ENCODE peak calls at places on chromosomes 7 and 10, in four cellular contexts. One of them, this sample, is unnamed.

GRCh38 chr10:110567201-110568054 is at the start of gene SMC3:
- DNase-seq in HCT116: peak; percentile 96
- DNase-seq in SK-N-SH: peak; percentile 88
- DNase-seq in endothelial cell of umbilical vein: peak; percentile 96
- DNase-seq in this sample: peak; percentile 92

GRCh38 chr10:117431160-117431559 is 55.9 kb upstream of the PDZD8 start:
- DNase-seq in endothelial cell of umbilical vein: no peak
- DNase-seq in HCT116: peak; percentile 28
- DNase-seq in SK-N-SH: no peak
- DNase-seq in this sample: no peak

GRCh38 chr7:2123360-2123759 is 109.4 kb downstream of the MAD1L1 start:
- DNase-seq in HCT116: no peak
- DNase-seq in endothelial cell of umbilical vein: no peak
- DNase-seq in SK-N-SH: no peak
- DNase-seq in this sample: peak; percentile 75

GRCh38 chr10:48205918-48206317 is 68.6 kb downstream of the FRMPD2 start:
- DNase-seq in HCT116: no peak
- DNase-seq in endothelial cell of umbilical vein: no peak
- DNase-seq in SK-N-SH: no peak
- DNase-seq in this sample: no peak

GRCh38 chr10:64785816-64786215 is 1264.6 kb downstream of the REEP3 start:
- DNase-seq in endothelial cell of umbilical vein: no peak
- DNase-seq in SK-N-SH: no peak
- DNase-seq in HCT116: no peak
- DNase-seq in this sample: no peak

GRCh38 chr10:61882621-61883375 is 18.7 kb upstream of the ARID5B start:
- DNase-seq in HCT116: no peak
- DNase-seq in endothelial cell of umbilical vein: no peak
- DNase-seq in SK-N-SH: no peak
- DNase-seq in this sample: no peak

GRCh38 chr7:106405697-106406141 is 120.9 kb upstream of the NAMPT start:
- DNase-seq in SK-N-SH: no peak
- DNase-seq in HCT116: no peak
- DNase-seq in endothelial cell of umbilical vein: no peak
- DNase-seq in this sample: no peak

GRCh38 chr10:118873080-118873737 is 118.4 kb upstream of the CACUL1 start:
- DNase-seq in SK-N-SH: no peak
- DNase-seq in HCT116: no peak
- DNase-seq in endothelial cell of umbilical vein: no peak
- DNase-seq in this sample: no peak

GRCh38 chr7:6269527-6269926 is 2.9 kb downstream of the CYTH3 start:
- DNase-seq in HCT116: no peak
- DNase-seq in endothelial cell of umbilical vein: no peak
- DNase-seq in SK-N-SH: no peak
- DNase-seq in this sample: no peak

GRCh38 chr7:80412842-80413241 is 99.0 kb downstream of the GNAT3 start:
- DNase-seq in SK-N-SH: no peak
- DNase-seq in endothelial cell of umbilical vein: no peak
- DNase-seq in HCT116: no peak
- DNase-seq in this sample: no peak

GRCh38 chr10:4767033-4767814 is 58.8 kb upstream of the AKR1E2 start:
- DNase-seq in SK-N-SH: peak; percentile 31
- DNase-seq in HCT116: peak; percentile 38
- DNase-seq in endothelial cell of umbilical vein: peak; percentile 74
- DNase-seq in this sample: no peak

GRCh38 chr10:31101123-31101522 is 69.5 kb upstream of the ZNF438 start:
- DNase-seq in endothelial cell of umbilical vein: peak; percentile 77
- DNase-seq in HCT116: peak; percentile 85
- DNase-seq in SK-N-SH: no peak
- DNase-seq in this sample: no peak

GRCh38 chr10:32971536-32972091 is 13.6 kb upstream of the ITGB1 start:
- DNase-seq in endothelial cell of umbilical vein: no peak
- DNase-seq in HCT116: no peak
- DNase-seq in SK-N-SH: no peak
- DNase-seq in this sample: no peak

GRCh38 chr10:128945398-128945797 is 521.6 kb upstream of the MGMT start:
- DNase-seq in endothelial cell of umbilical vein: no peak
- DNase-seq in HCT116: no peak
- DNase-seq in SK-N-SH: no peak
- DNase-seq in this sample: no peak

GRCh38 chr10:90222372-90222771 is 521.0 kb downstream of the KIF20B start:
- DNase-seq in SK-N-SH: no peak
- DNase-seq in HCT116: peak; percentile 45
- DNase-seq in endothelial cell of umbilical vein: peak; percentile 20
- DNase-seq in this sample: no peak

GRCh38 chr10:101485681-101486554 is 102.1 kb downstream of the POLL start:
- DNase-seq in HCT116: no peak
- DNase-seq in SK-N-SH: peak; percentile 51
- DNase-seq in endothelial cell of umbilical vein: no peak
- DNase-seq in this sample: no peak

GRCh38 chr7:128278366-128278765 is 37.3 kb downstream of the LEP start:
- DNase-seq in endothelial cell of umbilical vein: no peak
- DNase-seq in HCT116: no peak
- DNase-seq in SK-N-SH: no peak
- DNase-seq in this sample: no peak

GRCh38 chr10:113754768-113755167 is 3.3 kb downstream of the PLEKHS1 start:
- DNase-seq in endothelial cell of umbilical vein: no peak
- DNase-seq in SK-N-SH: no peak
- DNase-seq in HCT116: no peak
- DNase-seq in this sample: no peak

GRCh38 chr7:38291117-38291647 is 17.7 kb upstream of the TARP start:
- DNase-seq in HCT116: no peak
- DNase-seq in SK-N-SH: no peak
- DNase-seq in endothelial cell of umbilical vein: no peak
- DNase-seq in this sample: no peak

GRCh38 chr7:80614911-80615310 is 23.5 kb upstream of the CD36 start:
- DNase-seq in HCT116: no peak
- DNase-seq in SK-N-SH: no peak
- DNase-seq in endothelial cell of umbilical vein: no peak
- DNase-seq in this sample: no peak

GRCh38 chr7:1914743-1915142 is 244.7 kb downstream of the ELFN1 start:
- DNase-seq in SK-N-SH: no peak
- DNase-seq in HCT116: no peak
- DNase-seq in endothelial cell of umbilical vein: no peak
- DNase-seq in this sample: no peak

GRCh38 chr10:123377883-123378282 is 223.7 kb downstream of the BUB3 start:
- DNase-seq in SK-N-SH: no peak
- DNase-seq in endothelial cell of umbilical vein: no peak
- DNase-seq in HCT116: no peak
- DNase-seq in this sample: no peak

GRCh38 chr10:100184426-100185219 is 1.2 kb downstream of the ERLIN1 start:
- DNase-seq in SK-N-SH: peak; percentile 46
- DNase-seq in endothelial cell of umbilical vein: peak; percentile 38
- DNase-seq in HCT116: peak; percentile 12
- DNase-seq in this sample: no peak

GRCh38 chr7:11633325-11633724 is 198.7 kb downstream of the THSD7A start:
- DNase-seq in HCT116: no peak
- DNase-seq in endothelial cell of umbilical vein: no peak
- DNase-seq in SK-N-SH: no peak
- DNase-seq in this sample: no peak

GRCh38 chr7:113945018-113945938 is 26.5 kb upstream of the PPP1R3A start:
- DNase-seq in HCT116: no peak
- DNase-seq in endothelial cell of umbilical vein: no peak
- DNase-seq in SK-N-SH: no peak
- DNase-seq in this sample: no peak

GRCh38 chr10:373516-374309 is 238.5 kb downstream of the ZMYND11 start:
- DNase-seq in SK-N-SH: peak; percentile 56
- DNase-seq in endothelial cell of umbilical vein: peak; percentile 31
- DNase-seq in HCT116: no peak
- DNase-seq in this sample: no peak

GRCh38 chr7:1291040-1291689 is 58.5 kb downstream of the UNCX start:
- DNase-seq in SK-N-SH: no peak
- DNase-seq in HCT116: no peak
- DNase-seq in endothelial cell of umbilical vein: no peak
- DNase-seq in this sample: peak; percentile 81

GRCh38 chr10:7085913-7086589 is 324.8 kb downstream of the SFMBT2 start:
- DNase-seq in HCT116: no peak
- DNase-seq in SK-N-SH: no peak
- DNase-seq in endothelial cell of umbilical vein: no peak
- DNase-seq in this sample: no peak
- TF ChIP-seq POLR2AphosphoS5 in HCT116: no peak
- TF ChIP-seq POLR2AphosphoS5 in SK-N-SH: no peak
- TF ChIP-seq POLR2AphosphoS5 in endothelial cell of umbilical vein: no peak
- TF ChIP-seq POLR2AphosphoS5 in this sample: no peak

DNA sequence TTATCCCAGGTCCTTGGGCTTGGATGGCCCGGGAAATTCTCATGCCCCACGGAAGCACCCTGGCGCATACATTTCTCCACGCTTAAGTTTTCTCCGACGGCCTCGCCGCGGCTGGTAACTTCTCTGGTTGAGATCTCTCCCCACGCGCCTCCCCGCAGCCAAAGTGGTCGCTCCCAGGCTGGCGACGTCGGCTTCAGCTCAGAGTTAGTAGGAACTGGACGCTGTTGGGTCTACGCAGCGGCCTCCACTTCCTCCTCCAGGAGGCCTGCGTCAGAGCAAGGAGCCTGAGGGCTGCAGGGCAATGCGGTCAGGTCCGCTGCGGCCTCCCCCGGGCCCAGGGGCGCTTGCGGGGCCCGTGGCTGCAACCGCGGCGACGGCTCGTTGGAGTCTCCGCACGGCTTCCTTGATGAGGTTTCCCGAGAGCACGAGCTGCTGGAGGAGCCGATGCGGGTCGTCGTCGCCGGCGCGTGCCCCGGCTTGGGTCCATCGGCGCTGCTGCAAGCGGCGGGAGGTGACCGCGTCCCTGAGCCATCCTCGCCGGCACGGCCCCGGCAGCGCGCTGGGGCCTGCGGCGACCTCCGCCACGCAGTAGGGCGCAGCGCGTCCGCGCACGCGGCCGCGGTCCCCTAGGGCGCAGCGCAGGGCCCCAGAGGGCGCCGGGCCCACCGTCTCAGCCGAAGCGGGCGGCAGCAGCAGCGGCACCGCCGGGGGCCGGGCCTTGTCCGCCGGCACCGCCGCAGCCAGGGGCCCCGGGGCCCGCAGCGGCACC is 744 bp downstream of the FRAT2 start:
- DNase-seq in HCT116: no peak
- DNase-seq in SK-N-SH: peak; percentile 75
- DNase-seq in endothelial cell of umbilical vein: peak; percentile 66
- DNase-seq in this sample: peak; percentile 91
- H3K27ac ChIP-seq in HCT116: peak overlapping the region; percentile 87
- H3K27ac ChIP-seq in SK-N-SH: peak overlapping the region; percentile 7
- H3K27ac ChIP-seq in endothelial cell of umbilical vein: peak overlapping the region; percentile 75
- H3K27ac ChIP-seq in this sample: peak overlapping the region; percentile 95

GRCh38 chr10:84551437-84552120 is 223.2 kb downstream of the CCSER2 start:
- DNase-seq in endothelial cell of umbilical vein: no peak
- DNase-seq in HCT116: no peak
- DNase-seq in SK-N-SH: no peak
- DNase-seq in this sample: no peak
- TF ChIP-seq POLR2AphosphoS5 in endothelial cell of umbilical vein: no peak
- TF ChIP-seq POLR2AphosphoS5 in HCT116: no peak
- TF ChIP-seq POLR2AphosphoS5 in SK-N-SH: no peak
- TF ChIP-seq POLR2AphosphoS5 in this sample: no peak

GRCh38 chr10:28982950-28983349 is 305.6 kb downstream of the BAMBI start:
- DNase-seq in SK-N-SH: no peak
- DNase-seq in endothelial cell of umbilical vein: no peak
- DNase-seq in HCT116: no peak
- DNase-seq in this sample: no peak
- H3K27ac ChIP-seq in SK-N-SH: no peak overlapping the region
- H3K27ac ChIP-seq in endothelial cell of umbilical vein: no peak overlapping the region
- H3K27ac ChIP-seq in HCT116: no peak overlapping the region
- H3K27ac ChIP-seq in this sample: no peak overlapping the region

GRCh38 chr10:10591682-10592412 is 425.8 kb upstream of the CELF2 start:
- DNase-seq in SK-N-SH: no peak
- DNase-seq in HCT116: no peak
- DNase-seq in endothelial cell of umbilical vein: no peak
- DNase-seq in this sample: no peak

GRCh38 chr10:10584164-10584563 is 433.5 kb upstream of the CELF2 start:
- DNase-seq in endothelial cell of umbilical vein: no peak
- DNase-seq in SK-N-SH: no peak
- DNase-seq in HCT116: no peak
- DNase-seq in this sample: no peak

GRCh38 chr10:10587744-10588393 is 429.8 kb upstream of the CELF2 start:
- DNase-seq in SK-N-SH: no peak
- DNase-seq in HCT116: no peak
- DNase-seq in endothelial cell of umbilical vein: no peak
- DNase-seq in this sample: no peak

GRCh38 chr10:10589540-10589939 is 428.1 kb upstream of the CELF2 start:
- DNase-seq in HCT116: no peak
- DNase-seq in endothelial cell of umbilical vein: peak; percentile 56
- DNase-seq in SK-N-SH: no peak
- DNase-seq in this sample: no peak
- TF ChIP-seq POLR2AphosphoS5 in HCT116: no peak
- TF ChIP-seq POLR2AphosphoS5 in endothelial cell of umbilical vein: no peak
- TF ChIP-seq POLR2AphosphoS5 in SK-N-SH: no peak
- TF ChIP-seq POLR2AphosphoS5 in this sample: no peak

GRCh38 chr7:42237162-42237821 is at the start of gene GLI3:
- DNase-seq in HCT116: no peak
- DNase-seq in SK-N-SH: peak; percentile 54
- DNase-seq in endothelial cell of umbilical vein: peak; percentile 90
- DNase-seq in this sample: peak; percentile 90

GRCh38 chr7:42233939-42234338 is 3.1 kb downstream of the GLI3 start:
- DNase-seq in endothelial cell of umbilical vein: no peak
- DNase-seq in SK-N-SH: no peak
- DNase-seq in HCT116: no peak
- DNase-seq in this sample: no peak

GRCh38 chr7:42234736-42235135 is 2.3 kb downstream of the GLI3 start:
- DNase-seq in HCT116: no peak
- DNase-seq in endothelial cell of umbilical vein: no peak
- DNase-seq in SK-N-SH: no peak
- DNase-seq in this sample: no peak

GRCh38 chr7:42236266-42237161 is 495 bp downstream of the GLI3 start:
- DNase-seq in endothelial cell of umbilical vein: peak; percentile 66
- DNase-seq in HCT116: no peak
- DNase-seq in SK-N-SH: peak; percentile 48
- DNase-seq in this sample: peak; percentile 91

GRCh38 chr7:42235734-42236133 is 1.3 kb downstream of the GLI3 start:
- DNase-seq in SK-N-SH: no peak
- DNase-seq in HCT116: no peak
- DNase-seq in endothelial cell of umbilical vein: no peak
- DNase-seq in this sample: no peak
- H3K27ac ChIP-seq in SK-N-SH: no peak overlapping the region
- H3K27ac ChIP-seq in HCT116: no peak overlapping the region
- H3K27ac ChIP-seq in endothelial cell of umbilical vein: no peak overlapping the region
- H3K27ac ChIP-seq in this sample: peak overlapping the region; percentile 86

DNA sequence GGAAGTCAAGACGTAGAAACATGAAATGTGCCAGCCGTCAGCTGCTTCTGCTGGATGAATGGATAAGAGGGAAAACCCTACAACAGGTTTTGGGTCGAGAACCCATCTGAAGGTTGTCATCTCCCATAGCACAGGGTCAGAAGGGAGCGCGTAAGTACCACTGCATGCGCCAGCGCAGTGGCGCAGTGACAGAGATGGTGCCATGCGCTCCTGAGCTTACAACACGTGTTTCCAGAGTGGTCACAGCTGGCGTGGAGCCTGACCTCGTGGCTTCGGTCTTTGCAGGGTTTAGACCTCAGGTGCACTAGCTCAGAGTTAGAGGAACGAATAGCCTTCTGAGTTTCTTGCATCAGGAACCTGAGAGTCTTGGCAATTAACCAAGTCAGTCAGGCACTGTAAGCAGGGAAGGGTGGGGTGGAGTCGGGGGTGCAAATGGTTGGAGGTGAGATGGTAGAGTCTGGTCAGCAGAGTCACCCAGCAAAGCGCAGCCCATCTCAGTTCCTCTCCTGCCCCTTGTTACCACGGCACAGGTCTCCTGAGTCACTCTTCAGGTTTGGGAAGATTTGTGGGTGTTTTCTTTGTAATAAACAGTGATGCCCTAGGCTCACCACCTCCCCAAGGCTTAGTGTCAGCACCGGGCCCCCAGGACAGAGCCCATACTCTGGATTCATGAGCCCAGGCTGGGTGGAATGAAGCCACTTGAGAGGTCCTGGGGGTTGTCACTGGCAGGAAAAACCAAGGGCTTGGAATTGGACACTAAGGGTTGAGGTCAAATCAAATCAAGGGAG is 84.1 kb upstream of the PPIF start:
- DNase-seq in endothelial cell of umbilical vein: no peak
- DNase-seq in SK-N-SH: no peak
- DNase-seq in HCT116: no peak
- DNase-seq in this sample: peak; percentile 47
- TF ChIP-seq POLR2AphosphoS5 in endothelial cell of umbilical vein: no peak
- TF ChIP-seq POLR2AphosphoS5 in SK-N-SH: no peak
- TF ChIP-seq POLR2AphosphoS5 in HCT116: no peak
- TF ChIP-seq POLR2AphosphoS5 in this sample: no peak

This sample was measured in upper lobe of left lung.